ENCODE peak calls at places on chromosomes 3 and 15, in nine cellular contexts. G, C, K, Z, T, L, D, W and S are unnamed samples.
A peak's percentile ranks its signal among the peaks of the same experiment; 100 is the strongest.

GRCh38 chr15:77819271-77819806 is 186.6 kb upstream of the LINGO1 start:
- DNase-seq in W (no peak), L (no peak), C (no peak), D (peak; percentile 71), K (no peak), T (no peak), Z (no peak), G (no peak), S (no peak)

GRCh38 chr3:139310474-139310933 is 33.3 kb upstream of the MRPS22 start:
- DNase-seq in K (no peak), L (no peak), T (no peak), Z (peak; percentile 94), G (no peak), D (no peak), C (no peak), W (no peak), S (no peak)

GRCh38 chr3:119481079-119481478 is 12.3 kb downstream of the POGLUT1 start:
- DNase-seq in C (no peak), L (no peak), W (no peak), Z (no peak), T (no peak), K (no peak), G (no peak), D (no peak), S (no peak)

GRCh38 chr3:53796161-53796560 is 50.1 kb downstream of the CHDH start:
- DNase-seq in T (no peak), G (no peak), K (no peak), C (no peak), L (no peak), W (no peak), D (peak; percentile 21), Z (no peak), S (no peak)

GRCh38 chr15:64398575-64398974 is 10.9 kb downstream of the TRIP4 start:
- DNase-seq in Z (no peak), T (no peak), G (no peak), K (no peak), D (no peak), C (no peak), L (no peak), W (no peak), S (no peak)

GRCh38 chr15:50256188-50257041 is 9.1 kb downstream of the HDC start:
- DNase-seq in D (no peak), T (no peak), Z (peak; percentile 65), C (no peak), K (no peak), G (no peak), W (no peak), L (no peak), S (no peak)

GRCh38 chr15:71709808-71710418 is 100.4 kb upstream of the NR2E3 start:
- DNase-seq in K (no peak), D (no peak), G (no peak), Z (no peak), T (no peak), C (no peak), L (no peak), W (no peak), S (no peak)

GRCh38 chr15:36911322-36911944 is 188.9 kb downstream of the MEIS2 start:
- DNase-seq in C (no peak), D (peak; percentile 28), K (no peak), W (no peak), T (no peak), G (no peak), Z (peak; percentile 81), L (no peak), S (no peak)

GRCh38 chr3:170711786-170712185 is 125.9 kb upstream of the SLC7A14 start:
- DNase-seq in L (no peak), W (no peak), C (no peak), Z (no peak), G (no peak), T (no peak), D (no peak), K (no peak), S (no peak)

GRCh38 chr3:25603703-25604102 is 61.0 kb downstream of the TOP2B start:
- DNase-seq in D (no peak), T (no peak), K (no peak), L (no peak), W (no peak), C (no peak), Z (peak; percentile 89), G (no peak), S (no peak)

GRCh38 chr15:53976844-53977392 is 1.3 kb upstream of the UNC13C start:
- DNase-seq in Z (no peak), C (no peak), G (no peak), T (peak; percentile 62), L (no peak), D (peak; percentile 28), W (no peak), K (no peak), S (no peak)

GRCh38 chr3:185720326-185720725 is 104.5 kb downstream of the IGF2BP2 start:
- DNase-seq in K (no peak), T (no peak), G (no peak), W (no peak), L (no peak), D (no peak), Z (no peak), C (no peak), S (no peak)

GRCh38 chr3:33211444-33211843 is 7.2 kb downstream of the SUSD5 start:
- DNase-seq in D (no peak), K (no peak), Z (peak; percentile 87), C (no peak), L (no peak), G (no peak), W (no peak), T (no peak), S (no peak)

GRCh38 chr3:120449701-120450216 is 1.0 kb downstream of the FSTL1 start:
- DNase-seq in G (no peak), Z (peak; percentile 80), W (no peak), L (no peak), K (no peak), D (peak; percentile 24), T (no peak), C (no peak), S (no peak)

GRCh38 chr15:69096197-69096596 is 64.2 kb upstream of the GLCE start:
- DNase-seq in L (no peak), W (no peak), T (peak; percentile 58), D (no peak), G (no peak), K (no peak), C (no peak), Z (no peak), S (no peak)

GRCh38 chr15:69100821-69101220 is 59.6 kb upstream of the GLCE start:
- DNase-seq in K (no peak), G (no peak), C (no peak), W (no peak), T (no peak), D (no peak), Z (no peak), L (no peak), S (no peak)

GRCh38 chr15:69104050-69104750 is 56.2 kb upstream of the GLCE start:
- DNase-seq in T (no peak), K (no peak), G (no peak), W (no peak), D (no peak), C (no peak), L (no peak), Z (no peak), S (no peak)

GRCh38 chr15:69098688-69099087 is 61.7 kb upstream of the GLCE start:
- DNase-seq in C (no peak), G (no peak), K (no peak), L (no peak), D (peak; percentile 29), T (no peak), W (no peak), Z (no peak), S (no peak)

DNA sequence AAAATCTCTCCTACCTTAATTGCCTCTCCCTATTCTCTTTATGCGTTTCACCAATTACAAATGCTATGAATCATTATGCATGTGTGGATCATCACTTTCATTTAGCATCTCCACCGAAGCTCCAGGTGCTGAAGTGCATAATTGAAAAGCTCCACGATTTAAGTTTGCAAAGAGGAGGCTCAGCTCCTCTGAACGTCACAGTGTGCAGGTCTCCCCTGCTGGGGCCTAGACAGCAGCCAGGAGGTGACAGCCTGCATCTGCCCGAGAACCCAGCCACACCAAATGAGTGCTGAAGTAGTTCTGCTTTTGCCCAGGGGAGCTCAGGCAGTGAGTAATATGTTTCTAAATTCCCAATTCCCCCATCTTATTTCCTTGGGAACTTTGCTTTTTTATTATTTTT is 60.5 kb upstream of the GLCE start:
- DNase-seq in T (no peak), K (no peak), Z (no peak), W (no peak), G (no peak), C (no peak), L (no peak), D (no peak), S (no peak)
- H3K4me1 ChIP-seq in T (no peaks in the 10 kb centered on the region), K (peaks cover 17% of the 10 kb centered on the region), Z (peaks cover 2% of the 10 kb centered on the region), W (no peaks in the 10 kb centered on the region), G (no peaks in the 10 kb centered on the region), C (no peaks in the 10 kb centered on the region), L (peaks cover 29% of the 10 kb centered on the region), D (no peaks in the 10 kb centered on the region), S (peaks cover 7% of the 10 kb centered on the region)

GRCh38 chr3:127655641-127656040 is 17.1 kb upstream of the ABTB1 start:
- DNase-seq in Z (peak; percentile 47), L (no peak), C (no peak), D (no peak), T (no peak), K (no peak), W (no peak), G (no peak), S (no peak)
- H3K27ac ChIP-seq in Z (no peak overlapping the region), L (no peak overlapping the region), C (no peak overlapping the region), D (no peak overlapping the region), T (no peak overlapping the region), K (no peak overlapping the region), W (no peak overlapping the region), G (peak overlapping the region; percentile 39), S (no peak overlapping the region)

GRCh38 chr3:69086133-69086722 is 1.5 kb downstream of the ARL6IP5 start:
- DNase-seq in K (peak; percentile 56), L (peak; percentile 52), G (peak; percentile 88), T (peak; percentile 96), C (peak; percentile 86), Z (peak; percentile 88), D (peak; percentile 13), W (peak; percentile 63), S (peak; percentile 48)
- H3K4me1 ChIP-seq in K (peaks cover 69% of the 10 kb centered on the region), L (peaks cover 84% of the 10 kb centered on the region), G (peaks cover 55% of the 10 kb centered on the region), T (peaks cover 69% of the 10 kb centered on the region), C (peaks cover 75% of the 10 kb centered on the region), Z (peaks cover 21% of the 10 kb centered on the region), D (peaks cover 15% of the 10 kb centered on the region), W (peaks cover 55% of the 10 kb centered on the region), S (peaks cover 68% of the 10 kb centered on the region)

GRCh38 chr15:39625856-39626255 is 45.0 kb downstream of the THBS1 start:
- DNase-seq in G (no peak), T (no peak), W (no peak), D (no peak), C (no peak), Z (peak; percentile 45), L (no peak), K (no peak), S (no peak)

GRCh38 chr15:39627456-39628130 is 46.7 kb downstream of the THBS1 start:
- DNase-seq in W (no peak), D (no peak), C (no peak), G (no peak), L (no peak), T (no peak), K (no peak), Z (no peak), S (no peak)

GRCh38 chr15:39623550-39623931 is 42.7 kb downstream of the THBS1 start:
- DNase-seq in D (no peak), C (no peak), Z (no peak), W (peak; percentile 91), L (no peak), K (peak; percentile 30), G (no peak), T (no peak), S (peak; percentile 29)

GRCh38 chr15:39624806-39625205 is 43.9 kb downstream of the THBS1 start:
- DNase-seq in L (peak; percentile 44), D (no peak), T (peak; percentile 68), C (peak; percentile 78), G (no peak), K (peak; percentile 57), Z (peak; percentile 94), W (peak; percentile 80), S (peak; percentile 76)

GRCh38 chr15:39625451-39625850 is 44.6 kb downstream of the THBS1 start:
- DNase-seq in C (no peak), G (no peak), D (no peak), T (no peak), L (no peak), K (no peak), Z (no peak), W (no peak), S (no peak)
- H3K27ac ChIP-seq in C (peak overlapping the region; percentile 83), G (no peak overlapping the region), D (no peak overlapping the region), T (peak overlapping the region; percentile 75), L (peak overlapping the region; percentile 63), K (peak overlapping the region; percentile 26), Z (no peak overlapping the region), W (peak overlapping the region; percentile 79), S (peak overlapping the region; percentile 88)